ENCODE peak calls at places on chromosomes 4 and X, in five cellular contexts. A is GM20000, D is ascending aorta, K is colonic mucosa, C is activated B cell treated with CpG ODN at 0.5 μM for 24 hours. R is an unnamed sample.

GRCh38 chrX:111348363-111348927 is 63.5 kb downstream of the DCX start:
- DNase-seq in D (no peak), C (no peak), A (no peak), K (no peak), R (no peak)

GRCh38 chr4:86484241-86484640 is 109.9 kb upstream of the PTPN13 start:
- DNase-seq in C (no peak), D (no peak), A (no peak), K (no peak), R (no peak)

GRCh38 chr4:170769857-170770256 is 680.1 kb upstream of the AADAT start:
- DNase-seq in D (no peak), A (no peak), K (no peak), C (no peak), R (no peak)

GRCh38 chr4:98603683-98604573 is 54.5 kb downstream of the TSPAN5 start:
- DNase-seq in D (no peak), A (no peak), C (no peak), K (no peak), R (no peak)

GRCh38 chrX:107834273-107835201 is 8.9 kb downstream of the MID2 start:
- DNase-seq in A (no peak), D (no peak), K (no peak), C (no peak), R (no peak)

GRCh38 chr4:86482851-86483490 is 111.1 kb upstream of the PTPN13 start:
- DNase-seq in A (no peak), K (no peak), C (no peak), D (no peak), R (no peak)

GRCh38 chr4:107261241-107261874 is 225.2 kb upstream of the DKK2 start:
- DNase-seq in A (no peak), C (no peak), D (no peak), K (no peak), R (no peak)

GRCh38 chrX:69093960-69094935 is 71.0 kb downstream of the PJA1 start:
- DNase-seq in C (no peak), A (peak; percentile 59), D (peak; percentile 68), K (peak; percentile 34), R (no peak)

GRCh38 chrX:13283968-13284914 is 35.6 kb downstream of the ATXN3L start:
- DNase-seq in C (no peak), K (no peak), D (no peak), A (no peak), R (no peak)

GRCh38 chr4:74374561-74375327 is 9.8 kb downstream of the EREG start:
- DNase-seq in D (peak; percentile 71), A (no peak), K (peak; percentile 53), C (no peak), R (no peak)

GRCh38 chr4:150251752-150252190 is 173.5 kb downstream of the DCLK2 start:
- DNase-seq in C (no peak), D (peak; percentile 37), A (no peak), K (no peak), R (no peak)

GRCh38 chr4:3215256-3215655 is 33.7 kb upstream of the MSANTD1 start:
- DNase-seq in D (no peak), A (no peak), C (no peak), K (no peak), R (no peak)

GRCh38 chrX:8783100-8784098 is 17.8 kb downstream of the FAM9A start:
- DNase-seq in D (no peak), C (no peak), K (peak; percentile 38), A (peak; percentile 50), R (no peak)

GRCh38 chr4:21949073-21949457 is 493 bp upstream of the KCNIP4 start:
- DNase-seq in C (no peak), A (no peak), K (peak; percentile 22), D (no peak), R (no peak)

GRCh38 chr4:7831330-7831729 is 108.3 kb downstream of the AFAP1 start:
- DNase-seq in D (no peak), A (peak; percentile 36), C (no peak), K (no peak), R (no peak)

GRCh38 chr4:58093352-58093751 is 983.2 kb upstream of the IGFBP7 start:
- DNase-seq in C (no peak), K (no peak), D (no peak), A (no peak), R (no peak)

GRCh38 chr4:108342325-108342986 is 173.7 kb upstream of the LEF1 start:
- DNase-seq in K (no peak), C (no peak), A (no peak), D (no peak), R (no peak)

GRCh38 chrX:125507119-125507518 is 187.4 kb downstream of the TEX13C start:
- DNase-seq in A (no peak), C (no peak), D (no peak), K (no peak), R (no peak)

GRCh38 chr4:154982187-154983047 is 201.3 kb downstream of the RBM46 start:
- DNase-seq in D (peak; percentile 66), K (peak; percentile 56), A (peak; percentile 52), C (no peak), R (no peak)

GRCh38 chrX:17456526-17456925 is 81.5 kb downstream of the NHS start:
- DNase-seq in C (no peak), K (no peak), D (no peak), A (no peak), R (no peak)

GRCh38 chr4:185591679-185592141 is 56.4 kb upstream of the PDLIM3 start:
- DNase-seq in K (no peak), C (no peak), A (no peak), D (no peak), R (no peak)

GRCh38 chr4:40685300-40685699 is 55.6 kb upstream of the RBM47 start:
- DNase-seq in C (no peak), D (no peak), A (no peak), K (no peak), R (no peak)

GRCh38 chr4:153232768-153233167 is 28.5 kb downstream of the TRIM2 start:
- DNase-seq in K (peak; percentile 68), A (no peak), D (no peak), C (no peak), R (no peak)

GRCh38 chr4:20353646-20354045 is 101.9 kb downstream of the SLIT2 start:
- DNase-seq in K (no peak), A (no peak), C (no peak), D (no peak), R (no peak)

GRCh38 chrX:9681011-9681410 is 84.6 kb downstream of the GPR143 start:
- DNase-seq in D (no peak), A (no peak), C (no peak), K (no peak), R (no peak)

GRCh38 chr4:82726601-82727000 is 72.0 kb downstream of the SCD5 start:
- DNase-seq in A (no peak), D (no peak), K (no peak), C (no peak), R (no peak)

GRCh38 chr4:82718067-82718935 is 80.3 kb downstream of the SCD5 start:
- DNase-seq in C (no peak), D (no peak), K (no peak), A (no peak), R (no peak)

GRCh38 chr4:82715731-82716617 is 82.6 kb downstream of the SCD5 start:
- DNase-seq in C (no peak), K (no peak), D (no peak), A (no peak), R (no peak)

DNA sequence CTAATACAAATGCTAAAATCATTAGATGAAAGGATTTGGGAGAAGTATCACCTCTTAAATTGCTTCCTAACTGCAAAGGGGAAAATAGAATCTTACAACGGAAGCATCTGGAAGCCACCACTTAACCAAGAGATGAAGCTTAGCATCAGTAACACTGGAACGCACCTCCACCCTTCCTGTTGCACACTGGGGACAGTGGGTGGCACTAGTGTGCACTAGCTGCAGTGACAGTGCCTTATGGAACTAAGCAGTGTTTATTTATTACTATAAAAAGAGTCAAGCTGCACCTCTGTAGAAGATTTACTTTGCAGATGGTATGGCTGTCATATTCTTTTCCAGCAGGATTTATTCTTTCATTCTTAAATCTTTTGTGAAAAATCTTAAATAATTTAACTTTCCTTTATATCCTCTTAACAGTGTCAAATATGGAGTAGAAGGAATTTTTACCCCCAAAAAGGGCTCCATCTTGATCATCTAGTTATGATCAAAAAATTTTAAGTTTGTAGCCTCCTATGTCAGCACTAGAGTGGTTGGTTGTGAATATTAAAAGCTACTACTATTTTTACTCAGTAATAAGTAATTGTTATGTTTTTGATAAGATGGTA is 76.7 kb downstream of the SCD5 start:
- DNase-seq in C (no peak), D (no peak), K (no peak), A (peak; percentile 36), R (no peak)
- TF ChIP-seq CTCF in C (no peak), D (peak; percentile 23), K (peak; percentile 52), A (peak; percentile 59), R (peak; percentile 18)

GRCh38 chr4:23881052-23881501 is 8.8 kb downstream of the PPARGC1A start:
- DNase-seq in C (no peak), A (no peak), D (no peak), K (no peak), R (no peak)

GRCh38 chr4:23882976-23883531 is 6.8 kb downstream of the PPARGC1A start:
- DNase-seq in K (no peak), D (no peak), C (no peak), A (no peak), R (no peak)

GRCh38 chr4:23878912-23879732 is 10.7 kb downstream of the PPARGC1A start:
- DNase-seq in A (no peak), C (no peak), D (no peak), K (no peak), R (no peak)

GRCh38 chr4:23884261-23884660 is 5.6 kb downstream of the PPARGC1A start:
- DNase-seq in A (no peak), C (no peak), K (no peak), D (no peak), R (no peak)

GRCh38 chr4:23881674-23882337 is 8.0 kb downstream of the PPARGC1A start:
- DNase-seq in C (no peak), K (no peak), A (no peak), D (no peak), R (no peak)
- TF ChIP-seq CTCF in C (no peak), K (no peak), A (no peak), D (no peak), R (no peak)

GRCh38 chrX:78098108-78098507 is 5.9 kb upstream of the PGK1 start:
- DNase-seq in D (no peak), C (no peak), K (no peak), A (no peak), R (no peak)

GRCh38 chrX:78092296-78092695 is 11.8 kb upstream of the PGK1 start:
- DNase-seq in C (no peak), K (no peak), D (no peak), A (no peak), R (no peak)
- TF ChIP-seq CTCF in C (no peak), K (no peak), D (no peak), A (peak; percentile 13), R (peak; percentile 9)

GRCh38 chrX:24294619-24295018 is 19.2 kb downstream of the SUPT20HL2 start:
- DNase-seq in C (no peak), D (no peak), A (no peak), K (no peak), R (no peak)
- TF ChIP-seq CTCF in C (no peak), D (no peak), A (no peak), K (no peak), R (no peak)

R was measured in natural killer cell.